ENCODE peak calls at places on chromosomes 5 and 9, in eight cellular contexts. One of them, this sample, is unnamed.

GRCh38 chr5:124328201-124328600 is 418.2 kb downstream of the ZNF608 start:
- DNase-seq in spleen: no peak
- DNase-seq in tibial artery: no peak
- DNase-seq in heart right ventricle: no peak
- DNase-seq in BJ: no peak
- DNase-seq in aorta: no peak
- DNase-seq in left lung: no peak
- DNase-seq in WERI-Rb-1: no peak
- DNase-seq in this sample: no peak

GRCh38 chr5:143648696-143649095 is 163.3 kb upstream of the HMHB1 start:
- DNase-seq in spleen: no peak
- DNase-seq in left lung: no peak
- DNase-seq in heart right ventricle: no peak
- DNase-seq in aorta: no peak
- DNase-seq in tibial artery: no peak
- DNase-seq in BJ: no peak
- DNase-seq in WERI-Rb-1: no peak
- DNase-seq in this sample: no peak

GRCh38 chr9:76615149-76615548 is 149.1 kb upstream of the PCA3 start:
- DNase-seq in BJ: no peak
- DNase-seq in heart right ventricle: no peak
- DNase-seq in WERI-Rb-1: no peak
- DNase-seq in left lung: no peak
- DNase-seq in tibial artery: no peak
- DNase-seq in spleen: no peak
- DNase-seq in aorta: no peak
- DNase-seq in this sample: no peak

GRCh38 chr9:29200650-29201049 is 1627.4 kb upstream of the C9orf72 start:
- DNase-seq in left lung: no peak
- DNase-seq in tibial artery: no peak
- DNase-seq in aorta: no peak
- DNase-seq in BJ: no peak
- DNase-seq in WERI-Rb-1: no peak
- DNase-seq in heart right ventricle: no peak
- DNase-seq in spleen: no peak
- DNase-seq in this sample: no peak

GRCh38 chr5:149429839-149430721 is 51.0 kb upstream of the IL17B start:
- DNase-seq in tibial artery: peak; percentile 75
- DNase-seq in heart right ventricle: peak; percentile 72
- DNase-seq in spleen: peak; percentile 83
- DNase-seq in WERI-Rb-1: peak; percentile 49
- DNase-seq in aorta: peak; percentile 85
- DNase-seq in BJ: no peak
- DNase-seq in left lung: no peak
- DNase-seq in this sample: peak; percentile 80

GRCh38 chr9:93030642-93031628 is 27.6 kb upstream of the SUSD3 start:
- DNase-seq in aorta: no peak
- DNase-seq in spleen: no peak
- DNase-seq in BJ: no peak
- DNase-seq in left lung: peak; percentile 6
- DNase-seq in WERI-Rb-1: no peak
- DNase-seq in tibial artery: no peak
- DNase-seq in heart right ventricle: no peak
- DNase-seq in this sample: no peak

GRCh38 chr5:173327948-173328895 is at the start of gene STC2:
- DNase-seq in tibial artery: peak; percentile 38
- DNase-seq in heart right ventricle: peak; percentile 81
- DNase-seq in left lung: peak; percentile 85
- DNase-seq in aorta: peak; percentile 80
- DNase-seq in BJ: peak; percentile 70
- DNase-seq in WERI-Rb-1: peak; percentile 90
- DNase-seq in spleen: peak; percentile 70
- DNase-seq in this sample: peak; percentile 98

GRCh38 chr9:68951879-68952659 is 61.8 kb downstream of the PRKACG start:
- DNase-seq in left lung: no peak
- DNase-seq in spleen: no peak
- DNase-seq in tibial artery: no peak
- DNase-seq in BJ: no peak
- DNase-seq in heart right ventricle: no peak
- DNase-seq in aorta: no peak
- DNase-seq in WERI-Rb-1: no peak
- DNase-seq in this sample: no peak

GRCh38 chr5:96868603-96869371 is 7.5 kb upstream of the ERAP2 start:
- DNase-seq in left lung: no peak
- DNase-seq in spleen: no peak
- DNase-seq in heart right ventricle: no peak
- DNase-seq in aorta: no peak
- DNase-seq in tibial artery: no peak
- DNase-seq in WERI-Rb-1: peak; percentile 27
- DNase-seq in BJ: no peak
- DNase-seq in this sample: peak; percentile 24

GRCh38 chr9:71465392-71465791 is 302.9 kb downstream of the CEMIP2 start:
- DNase-seq in tibial artery: no peak
- DNase-seq in heart right ventricle: no peak
- DNase-seq in left lung: no peak
- DNase-seq in aorta: no peak
- DNase-seq in BJ: no peak
- DNase-seq in WERI-Rb-1: no peak
- DNase-seq in spleen: no peak
- DNase-seq in this sample: no peak

GRCh38 chr9:89497978-89498844 is at the start of gene SEMA4D:
- DNase-seq in heart right ventricle: peak; percentile 64
- DNase-seq in spleen: peak; percentile 89
- DNase-seq in tibial artery: peak; percentile 72
- DNase-seq in BJ: no peak
- DNase-seq in left lung: peak; percentile 92
- DNase-seq in WERI-Rb-1: peak; percentile 88
- DNase-seq in aorta: peak; percentile 87
- DNase-seq in this sample: peak; percentile 96

GRCh38 chr5:120817044-120817985 is 353.2 kb downstream of the PRR16 start:
- DNase-seq in WERI-Rb-1: peak; percentile 56
- DNase-seq in aorta: no peak
- DNase-seq in left lung: peak; percentile 43
- DNase-seq in tibial artery: no peak
- DNase-seq in heart right ventricle: no peak
- DNase-seq in BJ: no peak
- DNase-seq in spleen: no peak
- DNase-seq in this sample: no peak

GRCh38 chr9:132783006-132783405 is 95.1 kb downstream of the AK8 start:
- DNase-seq in spleen: no peak
- DNase-seq in BJ: no peak
- DNase-seq in aorta: no peak
- DNase-seq in tibial artery: no peak
- DNase-seq in WERI-Rb-1: no peak
- DNase-seq in left lung: no peak
- DNase-seq in heart right ventricle: no peak
- DNase-seq in this sample: no peak

GRCh38 chr9:35729700-35730485 is 2.1 kb downstream of the TLN1 start:
- DNase-seq in aorta: peak; percentile 85
- DNase-seq in left lung: peak; percentile 93
- DNase-seq in BJ: peak; percentile 54
- DNase-seq in spleen: peak; percentile 92
- DNase-seq in tibial artery: peak; percentile 67
- DNase-seq in heart right ventricle: peak; percentile 54
- DNase-seq in WERI-Rb-1: peak; percentile 20
- DNase-seq in this sample: peak; percentile 84

GRCh38 chr9:108109927-108110326 is 620.4 kb upstream of the KLF4 start:
- DNase-seq in left lung: no peak
- DNase-seq in BJ: no peak
- DNase-seq in heart right ventricle: no peak
- DNase-seq in WERI-Rb-1: no peak
- DNase-seq in spleen: no peak
- DNase-seq in aorta: no peak
- DNase-seq in tibial artery: no peak
- DNase-seq in this sample: no peak

DNA sequence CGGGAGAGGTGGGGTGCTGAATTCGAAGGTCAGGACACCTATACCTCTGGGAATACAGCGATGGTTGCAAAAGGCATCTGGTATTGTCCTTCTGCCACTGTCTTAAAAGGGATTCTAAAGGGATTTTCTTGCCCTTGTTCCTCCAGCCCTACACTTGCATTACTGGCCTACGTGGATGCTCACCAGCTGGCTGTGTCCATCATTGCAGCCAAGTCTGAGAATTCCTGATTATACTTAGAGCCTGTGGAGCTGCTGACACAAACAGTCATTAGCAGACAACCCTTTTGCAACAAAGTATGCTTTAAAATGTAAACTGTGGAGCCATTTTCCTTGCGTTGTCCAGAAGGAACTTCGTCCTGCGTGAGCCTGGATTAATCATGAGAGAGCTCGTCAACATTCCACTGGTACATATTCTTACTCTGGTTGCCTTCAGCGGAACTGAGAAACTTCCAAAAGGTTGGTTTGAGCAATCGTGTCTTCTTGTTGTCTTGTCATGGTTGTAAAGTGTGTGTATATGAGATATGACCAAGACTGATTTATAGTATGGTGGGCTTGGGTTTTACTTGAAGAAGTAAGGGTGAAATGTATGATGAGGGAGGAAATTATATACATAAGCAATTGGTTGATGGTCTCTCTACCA is at the start of gene MUSK:
- DNase-seq in tibial artery: no peak
- DNase-seq in BJ: no peak
- DNase-seq in left lung: no peak
- DNase-seq in heart right ventricle: no peak
- DNase-seq in aorta: no peak
- DNase-seq in spleen: no peak
- DNase-seq in WERI-Rb-1: no peak
- DNase-seq in this sample: no peak
- H3K4me3 ChIP-seq in tibial artery: no peak within 1 kb of the TSS
- H3K4me3 ChIP-seq in BJ: no peak within 1 kb of the TSS
- H3K4me3 ChIP-seq in left lung: no peak within 1 kb of the TSS
- H3K4me3 ChIP-seq in heart right ventricle: peak within 1 kb of the TSS; percentile 38
- H3K4me3 ChIP-seq in aorta: no peak within 1 kb of the TSS
- H3K4me3 ChIP-seq in spleen: no peak within 1 kb of the TSS
- H3K4me3 ChIP-seq in WERI-Rb-1: no peak within 1 kb of the TSS
- H3K4me3 ChIP-seq in this sample: no peak within 1 kb of the TSS

GRCh38 chr5:36156619-36157018 is 4.7 kb downstream of the SKP2 start:
- DNase-seq in spleen: no peak
- DNase-seq in BJ: peak; percentile 92
- DNase-seq in left lung: no peak
- DNase-seq in aorta: no peak
- DNase-seq in tibial artery: no peak
- DNase-seq in WERI-Rb-1: no peak
- DNase-seq in heart right ventricle: no peak
- DNase-seq in this sample: no peak
- H3K36me3 ChIP-seq in spleen: peaks cover 78% of the 10 kb centered on the region
- H3K36me3 ChIP-seq in BJ: peaks cover 5% of the 10 kb centered on the region
- H3K36me3 ChIP-seq in left lung: no peaks in the 10 kb centered on the region
- H3K36me3 ChIP-seq in aorta: peaks cover 4% of the 10 kb centered on the region
- H3K36me3 ChIP-seq in tibial artery: peaks cover 18% of the 10 kb centered on the region
- H3K36me3 ChIP-seq in WERI-Rb-1: peaks cover 92% of the 10 kb centered on the region
- H3K36me3 ChIP-seq in heart right ventricle: peaks cover 78% of the 10 kb centered on the region
- H3K36me3 ChIP-seq in this sample: peaks cover 19% of the 10 kb centered on the region

GRCh38 chr5:1889321-1890065 is 6.8 kb upstream of the IRX4 start:
- DNase-seq in tibial artery: no peak
- DNase-seq in aorta: peak; percentile 50
- DNase-seq in left lung: peak; percentile 41
- DNase-seq in WERI-Rb-1: no peak
- DNase-seq in spleen: peak; percentile 58
- DNase-seq in heart right ventricle: no peak
- DNase-seq in BJ: no peak
- DNase-seq in this sample: peak; percentile 57

GRCh38 chr5:1887400-1888360 is 5.0 kb upstream of the IRX4 start:
- DNase-seq in tibial artery: no peak
- DNase-seq in aorta: peak; percentile 49
- DNase-seq in spleen: peak; percentile 66
- DNase-seq in WERI-Rb-1: no peak
- DNase-seq in heart right ventricle: no peak
- DNase-seq in left lung: peak; percentile 64
- DNase-seq in BJ: no peak
- DNase-seq in this sample: peak; percentile 90

GRCh38 chr5:1886634-1887399 is 4.1 kb upstream of the IRX4 start:
- DNase-seq in left lung: peak; percentile 62
- DNase-seq in tibial artery: no peak
- DNase-seq in WERI-Rb-1: no peak
- DNase-seq in aorta: peak; percentile 67
- DNase-seq in spleen: peak; percentile 47
- DNase-seq in BJ: no peak
- DNase-seq in heart right ventricle: peak; percentile 39
- DNase-seq in this sample: peak; percentile 85

GRCh38 chr5:1890296-1890695 is 7.6 kb upstream of the IRX4 start:
- DNase-seq in WERI-Rb-1: no peak
- DNase-seq in BJ: no peak
- DNase-seq in spleen: peak; percentile 42
- DNase-seq in left lung: peak; percentile 31
- DNase-seq in aorta: peak; percentile 14
- DNase-seq in tibial artery: no peak
- DNase-seq in heart right ventricle: no peak
- DNase-seq in this sample: no peak

GRCh38 chr5:1888541-1889251 is 6.0 kb upstream of the IRX4 start:
- DNase-seq in left lung: no peak
- DNase-seq in tibial artery: no peak
- DNase-seq in heart right ventricle: no peak
- DNase-seq in aorta: peak; percentile 65
- DNase-seq in spleen: peak; percentile 68
- DNase-seq in BJ: no peak
- DNase-seq in WERI-Rb-1: no peak
- DNase-seq in this sample: peak; percentile 67
- H3K27me3 ChIP-seq in left lung: peaks cover 99% of the 10 kb centered on the region
- H3K27me3 ChIP-seq in tibial artery: no peaks in the 10 kb centered on the region
- H3K27me3 ChIP-seq in heart right ventricle: peaks cover 69% of the 10 kb centered on the region
- H3K27me3 ChIP-seq in aorta: no peaks in the 10 kb centered on the region
- H3K27me3 ChIP-seq in spleen: peaks cover 64% of the 10 kb centered on the region
- H3K27me3 ChIP-seq in BJ: peaks cover 36% of the 10 kb centered on the region
- H3K27me3 ChIP-seq in WERI-Rb-1: peaks cover 97% of the 10 kb centered on the region
- H3K27me3 ChIP-seq in this sample: peaks cover 56% of the 10 kb centered on the region

GRCh38 chr5:130155395-130155794 is 251.1 kb downstream of the CHSY3 start:
- DNase-seq in tibial artery: no peak
- DNase-seq in WERI-Rb-1: peak; percentile 8
- DNase-seq in spleen: no peak
- DNase-seq in aorta: no peak
- DNase-seq in left lung: no peak
- DNase-seq in heart right ventricle: no peak
- DNase-seq in BJ: no peak
- DNase-seq in this sample: no peak

GRCh38 chr5:130158036-130158435 is 253.8 kb downstream of the CHSY3 start:
- DNase-seq in WERI-Rb-1: no peak
- DNase-seq in heart right ventricle: no peak
- DNase-seq in BJ: no peak
- DNase-seq in spleen: no peak
- DNase-seq in aorta: no peak
- DNase-seq in tibial artery: no peak
- DNase-seq in left lung: no peak
- DNase-seq in this sample: no peak
- H3K4me3 ChIP-seq in WERI-Rb-1: no peak overlapping the region
- H3K4me3 ChIP-seq in heart right ventricle: no peak overlapping the region
- H3K4me3 ChIP-seq in BJ: no peak overlapping the region
- H3K4me3 ChIP-seq in spleen: no peak overlapping the region
- H3K4me3 ChIP-seq in aorta: no peak overlapping the region
- H3K4me3 ChIP-seq in tibial artery: no peak overlapping the region
- H3K4me3 ChIP-seq in left lung: no peak overlapping the region
- H3K4me3 ChIP-seq in this sample: no peak overlapping the region

This sample was measured in H7.